ENCODE peak calls at places on chromosomes 7 and 10, in nine cellular contexts. B is body of pancreas; S is vagina; U is PC-9; E is DND-41; A is astrocyte of the cerebellum; M is AG04449; I is CD8-positive, alpha-beta T cell; W is testis. Q is an unnamed sample.

GRCh38 chr10:133159950-133160812 is at the start of gene KNDC1:
- DNase-seq in W (no peak), I (no peak), S (no peak), M (no peak), B (peak; percentile 34), E (no peak), A (no peak), U (peak; percentile 32), Q (no peak)

GRCh38 chr7:98399462-98399861 is 1.4 kb downstream of the BAIAP2L1 start:
- DNase-seq in B (no peak), W (no peak), M (peak; percentile 7), A (no peak), E (no peak), U (no peak), I (no peak), S (no peak), Q (peak; percentile 56)

GRCh38 chr7:127967276-127967675 is 64.0 kb downstream of the LRRC4 start:
- DNase-seq in U (no peak), B (no peak), E (no peak), W (no peak), S (no peak), A (no peak), I (no peak), M (no peak), Q (no peak)

GRCh38 chr7:158123214-158123613 is 464.4 kb downstream of the PTPRN2 start:
- DNase-seq in M (no peak), E (no peak), S (no peak), A (no peak), U (no peak), B (no peak), I (no peak), W (no peak), Q (no peak)

GRCh38 chr7:16801111-16801542 is 3.7 kb downstream of the AGR2 start:
- DNase-seq in E (no peak), I (no peak), U (peak; percentile 15), B (no peak), S (no peak), A (peak; percentile 53), W (no peak), M (peak; percentile 28), Q (peak; percentile 24)

GRCh38 chr10:33913194-33913593 is 578.7 kb upstream of the NRP1 start:
- DNase-seq in B (no peak), W (no peak), M (no peak), I (no peak), A (no peak), E (no peak), U (no peak), S (no peak), Q (no peak)

GRCh38 chr10:71750124-71750841 is 23.0 kb downstream of the VSIR start:
- DNase-seq in E (no peak), S (no peak), A (no peak), W (no peak), U (no peak), B (no peak), M (no peak), I (no peak), Q (no peak)

GRCh38 chr7:100489824-100490223 is 6.1 kb downstream of the NYAP1 start:
- DNase-seq in W (peak; percentile 75), M (peak; percentile 51), U (peak; percentile 40), E (peak; percentile 89), B (peak; percentile 60), A (peak; percentile 64), I (no peak), S (no peak), Q (peak; percentile 91)

GRCh38 chr10:114810926-114811325 is 10.7 kb upstream of the FHIP2A start:
- DNase-seq in A (no peak), I (no peak), M (no peak), B (no peak), S (no peak), E (no peak), U (no peak), W (no peak), Q (peak; percentile 80)

GRCh38 chr7:113281223-113281622 is 162.9 kb upstream of the SMIM30 start:
- DNase-seq in M (no peak), S (no peak), E (no peak), I (no peak), U (no peak), B (no peak), W (no peak), A (no peak), Q (no peak)

GRCh38 chr10:11435621-11436020 is 175.8 kb downstream of the USP6NL start:
- DNase-seq in E (peak; percentile 38), U (no peak), A (no peak), M (no peak), W (no peak), S (no peak), B (no peak), I (no peak), Q (no peak)

GRCh38 chr7:23600251-23600650 is 3.1 kb downstream of the CCDC126 start:
- DNase-seq in M (no peak), A (no peak), W (no peak), B (no peak), I (no peak), S (no peak), E (no peak), U (no peak), Q (no peak)

GRCh38 chr10:24617771-24618396 is 105.8 kb downstream of the ARHGAP21 start:
- DNase-seq in B (peak; percentile 72), A (no peak), M (no peak), I (peak; percentile 3), S (no peak), W (peak; percentile 65), E (peak; percentile 55), U (peak; percentile 42), Q (peak; percentile 65)

GRCh38 chr7:92709150-92709549 is 119.0 kb upstream of the FAM133B start:
- DNase-seq in U (no peak), I (no peak), S (no peak), A (no peak), E (no peak), M (no peak), W (no peak), B (no peak), Q (no peak)

GRCh38 chr10:100519321-100520051 is at the start of gene SEC31B:
- DNase-seq in A (no peak), E (no peak), W (peak; percentile 68), B (peak; percentile 63), U (no peak), S (no peak), I (no peak), M (no peak), Q (no peak)
- TF ChIP-seq CTCF in A (no peak), E (no peak), W (no peak), B (no peak), U (no peak), S (no peak), I (no peak), M (no peak), Q (no peak)

GRCh38 chr10:124083740-124084397 is 9.5 kb downstream of the CHST15 start:
- DNase-seq in M (no peak), I (no peak), B (no peak), E (no peak), W (no peak), A (no peak), U (no peak), S (no peak), Q (no peak)
- H3K4me3 ChIP-seq in M (no peak overlapping the region), I (no peak overlapping the region), B (no peak overlapping the region), E (no peak overlapping the region), W (no peak overlapping the region), A (no peak overlapping the region), U (no peak overlapping the region), S (no peak overlapping the region), Q (no peak overlapping the region)

GRCh38 chr10:123241391-123242141 is 87.4 kb downstream of the BUB3 start:
- DNase-seq in U (no peak), M (no peak), E (peak; percentile 58), W (no peak), B (no peak), A (no peak), I (peak; percentile 53), S (no peak), Q (peak; percentile 57)

GRCh38 chr10:123249894-123250293 is 95.7 kb downstream of the BUB3 start:
- DNase-seq in U (no peak), A (no peak), B (no peak), S (no peak), I (no peak), M (no peak), E (no peak), W (no peak), Q (no peak)

GRCh38 chr10:123240250-123240649 is 86.0 kb downstream of the BUB3 start:
- DNase-seq in U (no peak), B (no peak), A (no peak), E (no peak), M (no peak), S (no peak), W (no peak), I (no peak), Q (no peak)

GRCh38 chr10:123240776-123241175 is 86.6 kb downstream of the BUB3 start:
- DNase-seq in E (no peak), M (no peak), A (no peak), S (no peak), I (no peak), B (no peak), U (no peak), W (no peak), Q (no peak)

GRCh38 chr10:123245264-123245663 is 91.1 kb downstream of the BUB3 start:
- DNase-seq in W (no peak), M (no peak), S (no peak), B (no peak), I (no peak), E (no peak), U (no peak), A (no peak), Q (no peak)
- TF ChIP-seq CTCF in W (no peak), M (no peak), S (no peak), B (no peak), I (no peak), E (peak; percentile 22), U (no peak), A (no peak), Q (no peak)

GRCh38 chr7:144835668-144836544 is at the start of gene TPK1:
- DNase-seq in U (peak; percentile 90), B (peak; percentile 91), E (peak; percentile 92), M (peak; percentile 26), S (no peak), A (peak; percentile 74), I (peak; percentile 81), W (peak; percentile 94), Q (peak; percentile 98)

GRCh38 chr7:144835166-144835611 is 664 bp downstream of the TPK1 start:
- DNase-seq in E (peak; percentile 62), W (peak; percentile 65), A (no peak), S (no peak), B (peak; percentile 54), U (no peak), I (peak; percentile 16), M (no peak), Q (peak; percentile 64)

GRCh38 chr7:144830811-144831210 is 5.0 kb downstream of the TPK1 start:
- DNase-seq in U (no peak), S (no peak), A (no peak), W (no peak), B (no peak), M (no peak), I (no peak), E (no peak), Q (no peak)

GRCh38 chr7:144834516-144835165 is 1.2 kb downstream of the TPK1 start:
- DNase-seq in A (no peak), I (no peak), B (peak; percentile 13), W (peak; percentile 52), M (no peak), U (no peak), E (peak; percentile 52), S (no peak), Q (peak; percentile 77)

DNA sequence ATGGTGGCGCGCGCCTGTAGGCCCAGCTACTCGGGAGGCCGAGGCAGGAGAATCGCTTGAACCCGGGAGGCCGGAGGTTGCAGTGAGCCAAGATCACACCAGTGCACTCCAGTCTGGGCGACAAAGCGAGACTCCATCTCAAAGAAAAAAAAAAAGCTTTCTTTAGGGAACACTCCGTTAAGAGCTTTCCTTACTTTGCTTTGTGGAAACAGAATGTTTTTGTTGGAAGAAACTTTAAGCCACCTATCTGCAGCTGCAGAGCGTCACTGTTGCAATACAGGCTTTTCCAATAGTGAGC is 641 bp upstream of the TPK1 start:
- DNase-seq in M (no peak), S (no peak), E (no peak), A (no peak), W (no peak), I (no peak), U (no peak), B (no peak), Q (no peak)
- H3K4me3 ChIP-seq in M (no peak overlapping the region), S (peak overlapping the region; percentile 81), E (no peak overlapping the region), A (no peak overlapping the region), W (peak overlapping the region; percentile 85), I (peak overlapping the region; percentile 67), U (peak overlapping the region; percentile 96), B (no peak overlapping the region), Q (no peak overlapping the region)